ENCODE peak calls at places on chromosomes 12 and 14, in seven cellular contexts. D, B, J, E, N, C and V are unnamed samples.

GRCh38 chr14:92563359-92563758 is 49.8 kb downstream of the RIN3 start:
- DNase-seq in N (peak; percentile 77), B (peak; percentile 65), D (no peak), C (no peak), E (peak; percentile 31), J (no peak), V (no peak)

GRCh38 chr14:54854181-54854580 is 48.4 kb downstream of the GCH1 start:
- DNase-seq in N (no peak), E (no peak), B (no peak), C (no peak), D (no peak), J (peak; percentile 48), V (no peak)

GRCh38 chr14:65639216-65639615 is 226.7 kb downstream of the FUT8 start:
- DNase-seq in E (no peak), C (no peak), N (peak; percentile 59), J (no peak), B (peak; percentile 3), D (no peak), V (no peak)

GRCh38 chr12:31715283-31715825 is 13.5 kb downstream of the AMN1 start:
- DNase-seq in E (peak; percentile 2), J (no peak), B (no peak), N (no peak), C (no peak), D (no peak), V (no peak)

GRCh38 chr14:100557658-100558057 is 29.6 kb downstream of the BEGAIN start:
- DNase-seq in D (peak; percentile 65), J (no peak), B (no peak), E (no peak), N (no peak), C (no peak), V (no peak)

GRCh38 chr14:88835661-88836060 is 11.2 kb downstream of the TTC8 start:
- DNase-seq in C (no peak), D (no peak), J (no peak), N (no peak), B (no peak), E (peak; percentile 55), V (no peak)

GRCh38 chr12:62758216-62758615 is 176.7 kb downstream of the PPM1H start:
- DNase-seq in B (no peak), C (no peak), D (no peak), N (peak; percentile 57), J (no peak), E (peak; percentile 92), V (no peak)

GRCh38 chr12:75683220-75683619 is 171.8 kb upstream of the KRR1 start:
- DNase-seq in D (no peak), E (no peak), J (no peak), C (no peak), B (no peak), N (no peak), V (no peak)

GRCh38 chr12:27981874-27982273 is 9.3 kb upstream of the PTHLH start:
- DNase-seq in N (peak; percentile 100), C (no peak), J (no peak), B (peak; percentile 98), D (no peak), E (no peak), V (no peak)

GRCh38 chr12:113874999-113875561 is 91.0 kb downstream of the RBM19 start:
- DNase-seq in N (peak; percentile 33), E (peak; percentile 75), J (no peak), D (no peak), B (no peak), C (no peak), V (no peak)

GRCh38 chr14:36826614-36827013 is 165.0 kb downstream of the PAX9 start:
- DNase-seq in E (no peak), J (no peak), D (no peak), B (no peak), C (no peak), N (no peak), V (no peak)

GRCh38 chr12:66708704-66709443 is 30.0 kb upstream of the GRIP1 start:
- DNase-seq in N (peak; percentile 72), J (no peak), C (no peak), D (no peak), E (peak; percentile 18), B (no peak), V (no peak)

GRCh38 chr12:53232641-53233538 is 881 bp upstream of the RARG start:
- DNase-seq in E (peak; percentile 49), N (peak; percentile 49), C (peak; percentile 55), D (peak; percentile 71), J (peak; percentile 76), B (peak; percentile 78), V (peak; percentile 66)

GRCh38 chr14:32703246-32703645 is 235.4 kb upstream of the NPAS3 start:
- DNase-seq in N (no peak), E (peak; percentile 59), D (no peak), B (no peak), J (no peak), C (peak; percentile 23), V (no peak)

GRCh38 chr12:101962486-101962885 is 85.1 kb downstream of the DRAM1 start:
- DNase-seq in C (no peak), J (no peak), B (peak; percentile 41), E (peak; percentile 81), D (no peak), N (peak; percentile 27), V (no peak)

GRCh38 chr12:90301734-90302133 is 593.1 kb upstream of the ATP2B1 start:
- DNase-seq in E (no peak), B (no peak), N (no peak), J (no peak), D (no peak), C (no peak), V (no peak)

DNA sequence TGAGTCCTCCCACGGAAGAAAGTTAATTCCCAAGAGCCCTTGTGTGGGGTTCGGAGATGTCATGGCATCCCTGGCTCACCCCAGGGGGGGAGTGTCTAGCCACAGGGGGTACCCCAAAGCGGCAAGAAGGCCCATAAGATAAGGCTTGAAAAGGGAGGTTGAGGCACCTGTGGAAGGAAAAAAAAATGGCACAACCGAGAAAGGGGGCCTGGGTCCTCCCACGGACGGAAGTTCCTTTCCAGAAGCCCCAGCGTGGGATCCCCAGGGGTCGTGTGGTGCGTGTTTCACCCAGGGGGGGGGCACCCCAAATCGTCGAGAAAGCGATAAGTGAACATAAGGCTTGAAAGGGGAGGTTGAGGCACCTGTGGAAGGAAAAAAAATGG is 266.7 kb downstream of the ALG10 start:
- DNase-seq in J (peak; percentile 7), N (no peak), B (no peak), D (no peak), C (no peak), E (no peak), V (no peak)
- H3K9me3 ChIP-seq in J (peaks cover 64% of the 10 kb centered on the region), N (peaks cover 6% of the 10 kb centered on the region), B (peaks cover 43% of the 10 kb centered on the region), D (no peaks in the 10 kb centered on the region), C (no peaks in the 10 kb centered on the region), E (no peaks in the 10 kb centered on the region), V (no peaks in the 10 kb centered on the region)

GRCh38 chr12:34406996-34407300 is 384.7 kb downstream of the ALG10 start:
- DNase-seq in N (no peak), D (peak; percentile 10), J (peak; percentile 12), B (no peak), E (no peak), C (peak; percentile 8), V (no peak)
- H3K9me3 ChIP-seq in N (peaks cover 31% of the 10 kb centered on the region), D (no peaks in the 10 kb centered on the region), J (peaks cover 84% of the 10 kb centered on the region), B (peaks cover 43% of the 10 kb centered on the region), E (no peaks in the 10 kb centered on the region), C (no peaks in the 10 kb centered on the region), V (peaks cover 36% of the 10 kb centered on the region)

GRCh38 chr12:133225527-133225926 is 10.2 kb downstream of the ANHX start:
- DNase-seq in E (no peak), J (no peak), D (no peak), B (no peak), C (no peak), N (no peak), V (no peak)
- H3K9me3 ChIP-seq in E (no peaks in the 10 kb centered on the region), J (peaks cover 76% of the 10 kb centered on the region), D (no peaks in the 10 kb centered on the region), B (peaks cover 46% of the 10 kb centered on the region), C (no peaks in the 10 kb centered on the region), N (no peaks in the 10 kb centered on the region), V (no peaks in the 10 kb centered on the region)

GRCh38 chr12:46089414-46090162 is 99.2 kb upstream of the SCAF11 start:
- DNase-seq in J (no peak), B (peak; percentile 67), E (no peak), D (no peak), C (no peak), N (peak; percentile 23), V (no peak)
- H3K9me3 ChIP-seq in J (peaks cover 38% of the 10 kb centered on the region), B (peaks cover 13% of the 10 kb centered on the region), E (no peaks in the 10 kb centered on the region), D (no peaks in the 10 kb centered on the region), C (no peaks in the 10 kb centered on the region), N (peaks cover 14% of the 10 kb centered on the region), V (peaks cover 6% of the 10 kb centered on the region)

GRCh38 chr14:19823178-19823577 is 19.6 kb downstream of the OR4N2 start:
- DNase-seq in D (no peak), E (no peak), C (no peak), N (no peak), B (no peak), J (no peak), V (no peak)
- H3K9me3 ChIP-seq in D (no peaks in the 10 kb centered on the region), E (no peaks in the 10 kb centered on the region), C (no peaks in the 10 kb centered on the region), N (peaks cover 4% of the 10 kb centered on the region), B (peaks cover 11% of the 10 kb centered on the region), J (peaks cover 78% of the 10 kb centered on the region), V (no peaks in the 10 kb centered on the region)

DNA sequence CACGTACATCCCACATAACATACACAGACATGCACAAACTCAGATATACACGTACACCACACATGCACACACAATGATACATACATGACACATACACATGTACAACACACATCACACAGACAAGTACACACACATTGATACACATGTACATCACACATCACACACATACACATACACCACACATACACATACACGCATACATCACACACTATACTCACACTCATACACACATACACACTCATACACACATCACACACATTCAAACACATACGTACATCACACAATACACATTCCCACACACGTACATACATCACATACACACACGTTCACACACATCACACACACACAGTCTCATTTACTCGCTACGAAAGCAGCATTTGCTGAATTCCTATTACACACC is 4.5 kb downstream of the ZNF605 start:
- DNase-seq in D (no peak), B (no peak), J (no peak), N (no peak), C (no peak), E (no peak), V (no peak)
- H3K9me3 ChIP-seq in D (no peaks in the 10 kb centered on the region), B (peaks cover 49% of the 10 kb centered on the region), J (peaks cover 42% of the 10 kb centered on the region), N (peaks cover 22% of the 10 kb centered on the region), C (no peaks in the 10 kb centered on the region), E (peaks cover 24% of the 10 kb centered on the region), V (peaks cover 18% of the 10 kb centered on the region)

GRCh38 chr14:26008290-26008689 is 589.5 kb downstream of the NOVA1 start:
- DNase-seq in B (no peak), C (no peak), N (peak; percentile 4), E (peak; percentile 5), J (peak; percentile 54), D (no peak), V (no peak)

GRCh38 chr14:26004342-26004741 is 593.5 kb downstream of the NOVA1 start:
- DNase-seq in D (no peak), J (no peak), C (no peak), B (no peak), N (no peak), E (no peak), V (no peak)
- H3K9me3 ChIP-seq in D (no peaks in the 10 kb centered on the region), J (no peaks in the 10 kb centered on the region), C (no peaks in the 10 kb centered on the region), B (peaks cover 2% of the 10 kb centered on the region), N (peaks cover 22% of the 10 kb centered on the region), E (no peaks in the 10 kb centered on the region), V (no peaks in the 10 kb centered on the region)